ENCODE peak calls at places on chromosomes 7 and 10, in seven cellular contexts. S is osteocyte, M is Calu3, U is fibroblast of pulmonary artery, V is pancreas, P is B cell, Z is GM12865. Q is an unnamed sample.

GRCh38 chr7:45145881-45146280 is 11.7 kb upstream of the RAMP3 start:
- DNase-seq in P (no peak), U (no peak), M (no peak), Z (no peak), S (no peak), V (no peak), Q (no peak)

GRCh38 chr10:60238408-60239100 is 151.1 kb downstream of the ANK3 start:
- DNase-seq in U (peak; percentile 64), P (peak; percentile 64), M (peak; percentile 61), Z (peak; percentile 60), S (no peak), V (peak; percentile 44), Q (peak; percentile 46)

GRCh38 chr7:131110294-131111080 is 217.2 kb upstream of the MKLN1 start:
- DNase-seq in M (peak; percentile 8), Z (peak; percentile 17), P (no peak), S (no peak), V (peak; percentile 29), U (peak; percentile 71), Q (no peak)

GRCh38 chr7:16669581-16669980 is 23.6 kb downstream of the BZW2 start:
- DNase-seq in M (no peak), Z (no peak), P (no peak), V (no peak), U (peak; percentile 47), S (no peak), Q (no peak)

GRCh38 chr7:34823650-34824258 is 165.7 kb downstream of the NPSR1 start:
- DNase-seq in S (peak; percentile 86), M (peak; percentile 88), P (peak; percentile 30), Z (peak; percentile 62), U (peak; percentile 68), V (peak; percentile 61), Q (peak; percentile 58)

GRCh38 chr7:43044521-43044920 is 67.9 kb upstream of the HECW1 start:
- DNase-seq in S (no peak), Z (no peak), P (no peak), V (no peak), M (no peak), U (no peak), Q (no peak)

GRCh38 chr10:78717200-78717599 is 351.6 kb upstream of the ZMIZ1 start:
- DNase-seq in P (no peak), U (peak; percentile 12), S (no peak), Z (no peak), V (peak; percentile 17), M (no peak), Q (no peak)

GRCh38 chr10:80894339-80894791 is 356.7 kb downstream of the SH2D4B start:
- DNase-seq in P (no peak), M (no peak), U (no peak), Z (no peak), V (no peak), S (no peak), Q (no peak)

GRCh38 chr10:121087129-121087528 is 236.0 kb downstream of the WDR11 start:
- DNase-seq in P (no peak), Z (peak; percentile 32), S (no peak), M (no peak), V (no peak), U (no peak), Q (no peak)

GRCh38 chr10:118002581-118002980 is 44.2 kb downstream of the RAB11FIP2 start:
- DNase-seq in S (no peak), V (no peak), Z (no peak), P (no peak), U (peak; percentile 60), M (no peak), Q (no peak)

GRCh38 chr10:119231654-119232053 is 24.3 kb downstream of the GRK5 start:
- DNase-seq in Z (no peak), V (no peak), U (no peak), P (no peak), M (no peak), S (no peak), Q (no peak)

GRCh38 chr7:77693830-77694583 is 2.3 kb upstream of the RSBN1L start:
- DNase-seq in U (no peak), M (no peak), S (no peak), V (no peak), P (no peak), Z (no peak), Q (no peak)

GRCh38 chr10:31694929-31695837 is 233.4 kb downstream of the ARHGAP12 start:
- DNase-seq in U (no peak), M (no peak), P (no peak), S (peak; percentile 64), V (no peak), Z (no peak), Q (no peak)

DNA sequence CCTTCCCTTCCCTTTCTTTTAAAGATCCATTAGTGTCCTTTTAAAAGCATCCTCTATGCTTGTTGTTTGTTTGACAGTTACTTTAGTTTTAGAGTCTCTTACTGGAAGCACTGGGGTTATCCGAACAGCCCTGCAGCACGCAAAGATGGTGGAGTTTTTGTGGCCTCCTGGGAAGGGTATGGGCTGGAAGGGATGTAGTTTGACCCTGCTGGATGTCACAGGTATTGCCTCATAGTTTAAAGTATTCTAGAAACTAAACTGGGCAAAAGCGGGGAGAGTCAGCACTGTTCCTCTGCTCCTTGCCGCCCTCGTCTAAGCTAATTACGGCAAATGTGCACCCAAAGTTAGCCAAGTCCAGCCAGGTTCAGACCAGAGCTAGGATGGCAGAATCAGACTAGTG is 35.8 kb upstream of the GNAI1 start:
- DNase-seq in S (no peak), U (no peak), Z (no peak), V (no peak), P (no peak), M (no peak), Q (no peak)
- TF ChIP-seq CTCF in S (peak; percentile 8), U (peak; percentile 26), Z (peak; percentile 7), V (no peak), P (no peak), M (peak; percentile 12), Q (no peak)

DNA sequence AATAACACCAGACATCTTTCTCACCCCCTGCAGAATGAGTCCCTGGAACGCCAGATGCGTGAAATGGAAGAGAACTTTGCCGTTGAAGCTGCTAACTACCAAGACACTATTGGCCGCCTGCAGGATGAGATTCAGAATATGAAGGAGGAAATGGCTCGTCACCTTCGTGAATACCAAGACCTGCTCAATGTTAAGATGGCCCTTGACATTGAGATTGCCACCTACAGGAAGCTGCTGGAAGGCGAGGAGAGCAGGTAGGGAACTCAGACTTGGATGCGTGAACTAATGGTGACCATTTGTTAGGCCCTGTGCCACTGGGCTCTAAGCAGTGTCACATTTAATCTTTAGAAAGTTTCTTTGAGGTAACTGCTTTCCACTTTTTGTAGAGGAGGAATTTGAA is 7.1 kb downstream of the VIM start:
- DNase-seq in U (peak; percentile 37), V (no peak), M (no peak), Z (no peak), S (no peak), P (no peak), Q (no peak)
- TF ChIP-seq CTCF in U (peak; percentile 24), V (no peak), M (no peak), Z (no peak), S (peak; percentile 27), P (no peak), Q (no peak)

DNA sequence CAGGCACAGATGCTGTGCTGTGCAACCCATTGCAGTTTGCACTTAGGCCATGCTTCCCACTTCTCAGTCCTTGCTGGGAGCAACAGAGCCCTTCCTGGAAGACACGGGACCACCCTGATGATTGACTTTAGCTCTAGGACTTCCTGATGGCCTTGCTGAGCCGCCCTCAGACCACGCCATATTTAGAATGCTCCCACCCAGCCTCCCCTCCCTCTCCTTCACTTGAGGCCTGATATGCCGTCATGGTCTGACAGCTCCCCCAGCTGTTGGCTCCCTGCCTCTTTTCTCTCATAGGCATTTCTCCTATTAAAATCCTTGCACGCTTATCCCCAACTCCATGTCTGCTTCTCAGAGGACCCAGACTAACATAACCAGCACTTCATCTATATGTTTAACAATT is 29.4 kb upstream of the GATAD1 start:
- DNase-seq in S (no peak), M (no peak), U (no peak), Z (no peak), P (no peak), V (no peak), Q (no peak)
- TF ChIP-seq CTCF in S (no peak), M (no peak), U (no peak), Z (no peak), P (no peak), V (no peak), Q (no peak)

GRCh38 chr7:88758355-88759215 is 915 bp upstream of the ZNF804B start:
- DNase-seq in M (peak; percentile 7), Z (no peak), U (peak; percentile 2), S (no peak), V (peak; percentile 39), P (no peak), Q (peak; percentile 12)

GRCh38 chr7:88759956-88760515 is 536 bp downstream of the ZNF804B start:
- DNase-seq in Z (no peak), M (no peak), P (no peak), V (no peak), S (no peak), U (no peak), Q (no peak)

GRCh38 chr7:88759216-88759955 is at the start of gene ZNF804B:
- DNase-seq in U (no peak), V (peak; percentile 38), M (no peak), S (no peak), P (no peak), Z (no peak), Q (peak; percentile 12)

GRCh38 chr7:88757371-88757770 is 2.1 kb upstream of the ZNF804B start:
- DNase-seq in S (no peak), U (no peak), P (no peak), V (no peak), M (no peak), Z (no peak), Q (no peak)

DNA sequence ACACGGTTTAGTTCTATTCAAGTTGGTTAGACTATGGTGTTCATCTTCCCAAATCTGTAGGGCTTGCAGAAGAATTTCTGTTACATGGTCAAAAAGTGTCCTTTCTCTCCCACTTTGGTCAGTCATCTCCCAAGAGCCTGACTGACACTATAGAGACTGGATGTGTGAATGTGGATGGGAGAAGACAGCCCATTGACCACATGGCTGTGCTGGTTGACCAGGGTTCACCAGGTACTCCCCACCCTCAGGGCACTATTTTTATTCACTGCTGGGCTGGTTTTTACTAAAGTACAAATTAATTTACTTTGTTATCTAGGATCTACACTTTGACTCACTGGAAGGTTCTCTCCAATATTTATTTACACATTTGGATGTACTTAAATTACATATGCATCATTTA is 2.3 kb downstream of the ZNF804B start:
- DNase-seq in S (no peak), P (no peak), M (no peak), Z (no peak), U (no peak), V (no peak), Q (no peak)
- TF ChIP-seq CTCF in S (no peak), P (no peak), M (no peak), Z (no peak), U (no peak), V (no peak), Q (no peak)